ENCODE peak calls at places on chromosomes 16 and 17, in nine cellular contexts. B, K, C, F, H, D, Z, N and T are unnamed samples.

GRCh38 chr16:74724820-74725549 is 24.3 kb upstream of the MLKL start:
- DNase-seq in B (peak), K (no peak), C (no peak), F (no peak), H (no peak), D (no peak), Z (no peak), N (no peak), T (no peak)

GRCh38 chr17:17546399-17547185 is 44.9 kb downstream of the PEMT start:
- DNase-seq in B (no peak), K (no peak), C (peak), F (no peak), H (no peak), D (no peak), Z (no peak), N (no peak), T (no peak)

GRCh38 chr16:84737658-84738057 is 37.9 kb downstream of the USP10 start:
- DNase-seq in B (no peak), K (no peak), C (no peak), F (no peak), H (no peak), D (peak), Z (no peak), N (no peak), T (no peak)

GRCh38 chr16:70604407-70605283 is 41.7 kb upstream of the IL34 start:
- DNase-seq in B (no peak), K (no peak), C (no peak), F (no peak), H (no peak), D (no peak), Z (no peak), N (no peak), T (no peak)

GRCh38 chr17:73228748-73229236 is 32.9 kb downstream of the CPSF4L start:
- DNase-seq in B (peak), K (peak), C (peak), F (no peak), H (peak), D (no peak), Z (peak), N (peak), T (peak)

GRCh38 chr17:29800457-29800856 is 129.6 kb downstream of the SSH2 start:
- DNase-seq in B (no peak), K (no peak), C (no peak), F (no peak), H (no peak), D (no peak), Z (no peak), N (no peak), T (no peak)

GRCh38 chr17:8375738-8376259 is 705 bp downstream of the KRABD2 start:
- DNase-seq in B (peak), K (no peak), C (no peak), F (no peak), H (no peak), D (no peak), Z (no peak), N (no peak), T (no peak)

GRCh38 chr17:27494192-27495091 is 38.2 kb downstream of the KSR1 start:
- DNase-seq in B (peak), K (peak), C (peak), F (no peak), H (peak), D (peak), Z (no peak), N (peak), T (peak)

GRCh38 chr17:2388020-2388704 is 12.7 kb downstream of the MNT start:
- DNase-seq in B (no peak), K (no peak), C (no peak), F (no peak), H (no peak), D (no peak), Z (no peak), N (no peak), T (no peak)

GRCh38 chr17:39243155-39243554 is 17.4 kb upstream of the STAC2 start:
- DNase-seq in B (no peak), K (no peak), C (no peak), F (no peak), H (no peak), D (no peak), Z (no peak), N (no peak), T (no peak)

GRCh38 chr17:58648236-58648635 is 43.6 kb downstream of the TEX14 start:
- DNase-seq in B (no peak), K (no peak), C (no peak), F (no peak), H (no peak), D (no peak), Z (no peak), N (no peak), T (no peak)

GRCh38 chr17:81713004-81713555 is 996 bp downstream of the SLC25A10 start:
- DNase-seq in B (no peak), K (no peak), C (no peak), F (peak), H (no peak), D (no peak), Z (no peak), N (no peak), T (no peak)

GRCh38 chr17:8384801-8385335 is 1.9 kb upstream of the RPL26 start:
- DNase-seq in B (peak), K (no peak), C (no peak), F (no peak), H (peak), D (no peak), Z (no peak), N (no peak), T (no peak)

GRCh38 chr17:31919802-31920525 is 16.8 kb upstream of the SUZ12 start:
- DNase-seq in B (peak), K (no peak), C (no peak), F (no peak), H (peak), D (peak), Z (no peak), N (no peak), T (no peak)

GRCh38 chr16:554640-555413 is 5.4 kb upstream of the PRR35 start:
- DNase-seq in B (peak), K (no peak), C (no peak), F (no peak), H (no peak), D (no peak), Z (no peak), N (no peak), T (no peak)

GRCh38 chr16:25066747-25067631 is 44.6 kb upstream of the LCMT1 start:
- DNase-seq in B (peak), K (peak), C (peak), F (peak), H (peak), D (peak), Z (peak), N (peak), T (peak)

GRCh38 chr16:4376126-4376819 is 4.6 kb downstream of the VASN start:
- DNase-seq in B (peak), K (peak), C (peak), F (no peak), H (no peak), D (peak), Z (no peak), N (peak), T (peak)

GRCh38 chr16:27236635-27237228 is 31.8 kb downstream of the NSMCE1 start:
- DNase-seq in B (no peak), K (no peak), C (no peak), F (no peak), H (no peak), D (no peak), Z (no peak), N (peak), T (no peak)

GRCh38 chr16:27238591-27238990 is 30.0 kb downstream of the NSMCE1 start:
- DNase-seq in B (no peak), K (no peak), C (no peak), F (no peak), H (no peak), D (peak), Z (no peak), N (peak), T (no peak)

GRCh38 chr16:27238016-27238587 is 30.5 kb downstream of the NSMCE1 start:
- DNase-seq in B (no peak), K (no peak), C (no peak), F (peak), H (no peak), D (peak), Z (peak), N (peak), T (no peak)

GRCh38 chr16:27235938-27236245 is 32.6 kb downstream of the KDM8 start:
- DNase-seq in B (no peak), K (no peak), C (no peak), F (no peak), H (no peak), D (peak), Z (no peak), N (no peak), T (no peak)

GRCh38 chr16:27237229-27238015 is 31.1 kb downstream of the NSMCE1 start:
- DNase-seq in B (no peak), K (no peak), C (no peak), F (peak), H (no peak), D (peak), Z (peak), N (peak), T (peak)
- H3K27ac ChIP-seq in B (peak), K (peak), C (peak), F (peak), H (no peak), D (peak), Z (peak), N (peak), T (peak)

GRCh38 chr16:56192971-56193936 is 2.0 kb downstream of the GNAO1 start:
- DNase-seq in B (no peak), K (no peak), C (no peak), F (no peak), H (no peak), D (no peak), Z (no peak), N (no peak), T (no peak)

GRCh38 chr16:56190903-56191806 is at the start of gene GNAO1:
- DNase-seq in B (peak), K (no peak), C (peak), F (peak), H (peak), D (peak), Z (no peak), N (peak), T (peak)

GRCh38 chr16:56189990-56190902 is 1.0 kb upstream of the GNAO1 start:
- DNase-seq in B (no peak), K (no peak), C (peak), F (peak), H (no peak), D (no peak), Z (no peak), N (no peak), T (no peak)

GRCh38 chr16:56192644-56192960 is 1.3 kb downstream of the GNAO1 start:
- DNase-seq in B (no peak), K (no peak), C (no peak), F (no peak), H (no peak), D (no peak), Z (no peak), N (no peak), T (no peak)

GRCh38 chr16:56191807-56192643 is 736 bp downstream of the GNAO1 start:
- DNase-seq in B (no peak), K (no peak), C (peak), F (no peak), H (no peak), D (no peak), Z (no peak), N (no peak), T (no peak)
- H3K27ac ChIP-seq in B (no peak), K (peak), C (peak), F (no peak), H (no peak), D (no peak), Z (no peak), N (no peak), T (peak)

GRCh38 chr17:76200354-76200753 is 39.9 kb downstream of the RNF157 start:
- DNase-seq in B (no peak), K (no peak), C (no peak), F (no peak), H (no peak), D (no peak), Z (no peak), N (no peak), T (no peak)

GRCh38 chr17:76204277-76204676 is 36.0 kb downstream of the RNF157 start:
- DNase-seq in B (peak), K (no peak), C (no peak), F (no peak), H (no peak), D (no peak), Z (no peak), N (no peak), T (no peak)

GRCh38 chr17:76199466-76199865 is 40.8 kb downstream of the RNF157 start:
- DNase-seq in B (no peak), K (no peak), C (no peak), F (peak), H (no peak), D (no peak), Z (no peak), N (no peak), T (no peak)

GRCh38 chr17:76198702-76199101 is 41.6 kb downstream of the RNF157 start:
- DNase-seq in B (no peak), K (no peak), C (no peak), F (no peak), H (no peak), D (no peak), Z (no peak), N (no peak), T (no peak)

GRCh38 chr17:76202516-76202915 is 37.8 kb downstream of the RNF157 start:
- DNase-seq in B (peak), K (no peak), C (no peak), F (no peak), H (no peak), D (no peak), Z (no peak), N (no peak), T (no peak)
- H3K27ac ChIP-seq in B (no peak), K (no peak), C (no peak), F (no peak), H (no peak), D (no peak), Z (no peak), N (no peak), T (no peak)

GRCh38 chr16:12130691-12131302 is 154.3 kb downstream of the SNX29 start:
- DNase-seq in B (no peak), K (no peak), C (no peak), F (no peak), H (no peak), D (no peak), Z (no peak), N (no peak), T (no peak)
- H3K27ac ChIP-seq in B (no peak), K (no peak), C (no peak), F (no peak), H (no peak), D (no peak), Z (no peak), N (no peak), T (no peak)

DNA sequence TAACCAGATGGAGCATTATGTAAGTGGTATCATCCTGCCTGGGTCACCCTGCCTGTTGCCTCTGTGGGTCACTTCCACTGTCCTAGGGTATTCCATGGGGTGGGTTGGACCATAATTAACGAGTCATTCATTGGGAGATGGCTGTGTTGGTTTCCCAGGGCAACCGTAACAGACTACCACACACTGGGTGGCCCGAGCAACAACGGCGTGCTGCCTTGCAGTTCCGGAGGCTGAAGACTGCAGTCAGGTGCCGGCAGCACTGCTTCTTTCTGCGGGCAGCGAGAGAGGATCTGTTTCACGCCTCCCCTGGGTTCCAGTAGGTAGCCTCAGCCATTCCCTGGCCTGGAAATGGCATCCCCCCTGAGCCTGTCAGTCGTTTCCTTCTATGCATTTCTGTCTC is 28.9 kb upstream of the CMIP start:
- DNase-seq in B (no peak), K (no peak), C (no peak), F (no peak), H (no peak), D (no peak), Z (no peak), N (no peak), T (no peak)
- H3K27ac ChIP-seq in B (no peak), K (no peak), C (no peak), F (no peak), H (no peak), D (no peak), Z (no peak), N (no peak), T (no peak)

GRCh38 chr16:87956169-87956770 is 5.0 kb downstream of the BANP start:
- DNase-seq in B (peak), K (no peak), C (no peak), F (peak), H (no peak), D (no peak), Z (peak), N (no peak), T (no peak)
- H3K27ac ChIP-seq in B (peak), K (peak), C (no peak), F (peak), H (peak), D (peak), Z (no peak), N (peak), T (no peak)

GRCh38 chr16:16029431-16030011 is 80.1 kb downstream of the ABCC1 start:
- DNase-seq in B (peak), K (no peak), C (no peak), F (no peak), H (peak), D (no peak), Z (no peak), N (no peak), T (no peak)

GRCh38 chr16:16032271-16032979 is 83.0 kb downstream of the ABCC1 start:
- DNase-seq in B (peak), K (no peak), C (no peak), F (no peak), H (no peak), D (no peak), Z (no peak), N (no peak), T (no peak)

GRCh38 chr16:16030449-16030848 is 81.0 kb downstream of the ABCC1 start:
- DNase-seq in B (no peak), K (no peak), C (no peak), F (no peak), H (no peak), D (no peak), Z (no peak), N (no peak), T (no peak)

GRCh38 chr16:16033208-16033717 is 83.8 kb downstream of the ABCC1 start:
- DNase-seq in B (no peak), K (no peak), C (no peak), F (peak), H (no peak), D (no peak), Z (peak), N (no peak), T (no peak)

GRCh38 chr16:16031401-16031800 is 82.0 kb downstream of the ABCC1 start:
- DNase-seq in B (no peak), K (no peak), C (no peak), F (no peak), H (no peak), D (no peak), Z (no peak), N (no peak), T (no peak)
- H3K27ac ChIP-seq in B (peak), K (no peak), C (no peak), F (no peak), H (no peak), D (peak), Z (no peak), N (no peak), T (no peak)

GRCh38 chr17:14738652-14738988 is 437.7 kb downstream of the HS3ST3B1 start:
- DNase-seq in B (no peak), K (no peak), C (no peak), F (no peak), H (peak), D (no peak), Z (no peak), N (no peak), T (no peak)
- H3K27ac ChIP-seq in B (peak), K (no peak), C (no peak), F (no peak), H (peak), D (peak), Z (no peak), N (peak), T (no peak)